ENCODE peak calls at places on chromosomes 1 and 21, in six cellular contexts. K is A549, T is GM12878, N is upper lobe of left lung, B is HepG2, Q is K562. V is an unnamed sample.

GRCh38 chr1:206851611-206852010 is 13.8 kb upstream of the IL20 start:
- ATAC-seq in N (no peak), T (no peak), K (no peak), Q (no peak), B (no peak), V (no peak)

GRCh38 chr1:40432644-40433385 is 17.5 kb upstream of the ZFP69B start:
- ATAC-seq in N (no peak), Q (no peak), B (no peak), T (no peak), K (no peak), V (no peak)

GRCh38 chr1:23122796-23123195 is 45.9 kb downstream of the LUZP1 start:
- ATAC-seq in Q (no peak), T (no peak), B (no peak), N (no peak), K (no peak), V (no peak)

GRCh38 chr1:37588939-37589338 is 6.8 kb downstream of the GNL2 start:
- ATAC-seq in K (no peak), B (no peak), N (no peak), Q (no peak), T (no peak), V (no peak)

GRCh38 chr1:163250382-163250974 is 47.8 kb upstream of the RGS5 start:
- ATAC-seq in B (no peak), K (no peak), N (no peak), T (no peak), Q (no peak), V (no peak)

GRCh38 chr21:43921602-43921978 is 56.6 kb downstream of the AGPAT3 start:
- ATAC-seq in B (peak), T (peak), Q (no peak), K (no peak), N (no peak), V (no peak)

GRCh38 chr1:224804220-224804619 is 125.3 kb upstream of the DNAH14 start:
- ATAC-seq in K (no peak), N (no peak), T (no peak), B (no peak), Q (no peak), V (no peak)

GRCh38 chr1:155123801-155124200 is 3.9 kb upstream of the EFNA1 start:
- ATAC-seq in T (no peak), B (no peak), N (no peak), Q (no peak), K (no peak), V (no peak)

GRCh38 chr1:21012937-21013336 is 163.8 kb downstream of the EIF4G3 start:
- ATAC-seq in N (no peak), B (no peak), K (no peak), Q (no peak), T (no peak), V (no peak)

GRCh38 chr1:1879942-1880341 is 10.9 kb downstream of the GNB1 start:
- ATAC-seq in Q (no peak), N (no peak), B (no peak), T (no peak), K (no peak), V (no peak)

GRCh38 chr1:239179001-239179400 is 207.4 kb upstream of the CHRM3 start:
- ATAC-seq in K (no peak), T (no peak), Q (no peak), N (no peak), B (no peak), V (no peak)

GRCh38 chr1:212077028-212077427 is 41.5 kb downstream of the DTL start:
- ATAC-seq in K (no peak), N (no peak), B (no peak), T (no peak), Q (no peak), V (no peak)

GRCh38 chr1:54995835-54996234 is 2.9 kb upstream of the BSND start:
- ATAC-seq in N (no peak), B (no peak), Q (no peak), T (no peak), K (no peak), V (no peak)

GRCh38 chr1:45047032-45047431 is 35.0 kb downstream of the UROD start:
- ATAC-seq in T (no peak), K (no peak), N (no peak), Q (no peak), B (no peak), V (no peak)

GRCh38 chr1:197198333-197198732 is 51.9 kb upstream of the ASPM start:
- ATAC-seq in N (no peak), B (no peak), T (no peak), K (no peak), Q (no peak), V (no peak)

GRCh38 chr1:59055908-59056719 is 240.8 kb upstream of the FGGY start:
- ATAC-seq in K (no peak), N (no peak), Q (peak), B (no peak), T (no peak), V (peak)

GRCh38 chr1:36475341-36475740 is 7.4 kb downstream of the CSF3R start:
- ATAC-seq in T (no peak), K (no peak), N (no peak), B (no peak), Q (no peak), V (no peak)

GRCh38 chr1:27122652-27123051 is 32.3 kb downstream of the SLC9A1 start:
- ATAC-seq in Q (peak), K (peak), B (peak), N (peak), T (no peak), V (peak)

GRCh38 chr1:217115404-217116380 is 392.5 kb upstream of the ESRRG start:
- ATAC-seq in B (no peak), T (no peak), Q (no peak), K (no peak), N (no peak), V (no peak)

GRCh38 chr21:21324297-21324696 is 326.1 kb downstream of the NCAM2 start:
- ATAC-seq in K (no peak), B (no peak), Q (peak), N (no peak), T (no peak), V (no peak)

GRCh38 chr1:58549231-58549958 is 2.9 kb upstream of the OMA1 start:
- ATAC-seq in Q (no peak), B (no peak), T (no peak), N (no peak), K (no peak), V (no peak)

GRCh38 chr1:31624354-31625179 is 7.1 kb downstream of the HCRTR1 start:
- ATAC-seq in T (peak), K (no peak), Q (no peak), N (no peak), B (no peak), V (no peak)

DNA sequence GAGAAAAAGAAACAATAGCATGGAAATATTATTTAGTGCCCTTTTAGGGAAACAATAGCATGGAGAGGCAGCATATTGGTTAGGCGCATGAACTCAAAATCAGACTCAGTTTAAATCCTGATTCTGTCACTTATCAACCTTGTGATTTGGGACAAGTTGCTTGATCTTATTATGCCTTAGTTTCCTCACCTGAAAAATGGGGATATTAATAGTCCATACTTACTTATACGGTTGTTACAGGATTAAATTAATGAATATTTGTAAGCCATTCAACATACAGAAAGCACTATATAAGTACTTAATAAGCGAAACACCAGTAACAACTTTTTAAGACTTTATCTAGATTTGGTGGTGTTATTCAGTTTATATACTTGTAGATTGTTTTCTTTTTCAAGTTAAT is 1.2 kb downstream of the TSEN15 start:
- ATAC-seq in K (no peak), T (no peak), B (no peak), Q (no peak), N (no peak), V (no peak)
- H3K27ac ChIP-seq in K (peak), T (no peak), B (no peak), Q (peak), N (peak), V (no peak)

GRCh38 chr1:109876617-109877319 is 33.9 kb upstream of the CSF1 start:
- ATAC-seq in T (no peak), K (peak), B (peak), Q (no peak), N (peak), V (peak)

GRCh38 chr1:109877776-109878175 is 32.9 kb upstream of the CSF1 start:
- ATAC-seq in K (no peak), Q (no peak), N (no peak), B (no peak), T (no peak), V (no peak)

GRCh38 chr1:109878531-109878930 is 32.1 kb upstream of the CSF1 start:
- ATAC-seq in B (no peak), K (no peak), T (no peak), N (no peak), Q (no peak), V (no peak)

GRCh38 chr1:109875874-109876273 is 34.8 kb upstream of the CSF1 start:
- ATAC-seq in B (no peak), N (no peak), Q (no peak), T (no peak), K (no peak), V (no peak)

GRCh38 chr1:109877320-109877771 is 33.3 kb upstream of the CSF1 start:
- ATAC-seq in B (peak), Q (peak), K (peak), N (peak), T (peak), V (peak)
- TF ChIP-seq EP300 in B (peak), Q (no peak), K (peak), N (no peak), T (no peak), V (no peak)

DNA sequence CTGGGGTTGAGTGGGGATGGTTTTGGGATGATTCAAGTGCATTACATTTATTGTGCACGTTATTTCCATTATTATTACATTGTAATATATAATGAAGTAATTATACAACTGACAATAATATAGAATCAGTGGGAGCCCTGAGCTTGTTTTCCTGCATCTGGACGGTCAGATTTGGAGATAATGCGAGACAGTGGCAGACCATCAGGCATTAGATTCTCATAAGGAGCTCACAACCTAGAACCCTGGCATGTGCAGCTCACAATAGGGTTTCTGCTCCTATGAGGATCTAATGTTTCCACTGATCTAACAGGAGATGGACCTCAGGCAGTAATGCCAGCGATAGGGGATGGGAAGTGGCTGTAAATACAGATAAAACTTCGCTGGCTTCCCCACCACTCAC is 77.9 kb upstream of the LRRC53 start:
- ATAC-seq in K (no peak), N (no peak), B (no peak), T (no peak), Q (no peak), V (no peak)
- H3K4me3 ChIP-seq in K (no peak), N (no peak), B (no peak), T (no peak), Q (no peak), V (no peak)

GRCh38 chr1:204499511-204500468 is 5.2 kb upstream of the PIK3C2B start:
- ATAC-seq in B (no peak), K (no peak), T (no peak), N (no peak), Q (no peak), V (no peak)

GRCh38 chr1:204506091-204506968 is 9.9 kb upstream of the MDM4 start:
- ATAC-seq in N (peak), Q (peak), K (peak), T (peak), B (peak), V (peak)

GRCh38 chr1:204505674-204506073 is 10.5 kb upstream of the MDM4 start:
- ATAC-seq in Q (no peak), K (no peak), T (no peak), N (no peak), B (no peak), V (no peak)

GRCh38 chr1:204503913-204504519 is 9.4 kb upstream of the PIK3C2B start:
- ATAC-seq in B (peak), T (no peak), N (no peak), K (no peak), Q (no peak), V (no peak)

DNA sequence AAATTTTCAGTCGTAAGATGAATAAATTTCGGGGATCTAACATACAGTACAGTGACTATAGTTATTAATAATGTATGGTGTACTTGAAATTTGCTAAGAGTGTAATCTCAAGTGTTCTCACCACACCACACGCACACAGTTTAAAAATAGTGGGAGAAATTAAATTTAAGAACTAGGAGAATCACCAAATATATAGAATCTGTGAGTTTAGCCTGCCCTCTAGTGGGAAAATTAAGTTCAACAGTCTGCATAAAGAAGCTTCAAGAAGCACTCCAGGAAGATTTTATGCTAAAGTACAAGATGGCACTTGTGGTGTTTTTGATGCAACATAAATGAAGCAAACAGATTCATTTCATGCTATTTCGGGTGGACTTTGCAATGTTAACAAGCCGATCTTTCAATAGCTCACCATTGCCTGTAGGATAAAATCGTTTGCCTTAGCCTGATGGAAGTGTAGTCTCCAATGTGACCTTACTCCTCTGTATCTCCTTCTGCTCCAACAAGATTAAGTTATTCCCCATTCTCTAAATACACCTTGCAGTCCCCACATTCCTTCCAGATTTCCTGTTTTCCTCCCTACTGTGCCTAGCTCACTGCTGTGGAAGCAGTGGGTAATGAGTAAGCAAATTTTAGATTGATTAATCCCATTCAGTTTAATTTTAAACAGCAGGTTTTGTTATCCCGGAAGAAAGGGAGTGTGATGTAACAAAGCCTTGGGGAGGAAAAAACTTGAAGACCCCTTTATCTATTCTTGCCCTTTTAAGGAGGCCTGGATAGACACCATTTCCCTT is 8.7 kb upstream of the PIK3C2B start:
- ATAC-seq in Q (peak), B (no peak), K (no peak), T (peak), N (no peak), V (no peak)
- H3K27ac ChIP-seq in Q (no peak), B (no peak), K (peak), T (no peak), N (no peak), V (no peak)

DNA sequence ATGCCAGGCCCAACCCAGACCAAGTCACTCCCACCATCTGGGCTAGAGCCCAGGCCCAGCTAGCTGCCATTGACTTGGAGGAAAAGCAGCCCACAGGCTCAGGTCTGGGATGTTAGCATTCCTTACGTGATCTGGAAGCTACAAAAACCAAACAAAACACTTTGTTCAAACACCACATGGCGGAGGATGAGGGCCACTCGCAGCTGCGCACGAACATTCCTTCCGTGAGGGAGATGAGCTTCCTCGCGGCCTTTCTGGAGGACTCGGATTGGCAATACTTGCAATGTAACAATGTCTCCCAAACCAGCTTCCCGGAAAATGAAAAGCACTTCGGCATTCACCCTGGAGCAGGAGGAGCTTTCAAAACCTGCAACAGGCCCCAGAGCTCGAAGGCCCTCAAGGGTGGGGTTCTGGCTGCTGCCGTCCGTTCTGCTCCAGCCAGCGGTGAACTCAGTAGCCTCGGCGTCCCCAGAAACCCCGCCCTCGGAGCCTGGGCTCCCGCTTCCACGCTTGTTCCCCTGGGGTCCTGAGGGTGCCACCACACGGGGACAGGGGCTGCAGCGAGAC is 40.5 kb downstream of the COL6A1 start:
- ATAC-seq in N (peak), B (no peak), Q (peak), T (no peak), K (no peak), V (peak)
- TF ChIP-seq EP300 in N (no peak), B (no peak), Q (no peak), T (no peak), K (no peak), V (no peak)

GRCh38 chr1:110674337-110675059 is at the start of gene KCNA3:
- ATAC-seq in Q (no peak), N (peak), K (peak), B (no peak), T (peak), V (peak)
- H3K4me3 ChIP-seq in Q (no peak), N (peak), K (peak), B (peak), T (peak), V (peak)

GRCh38 chr1:202248861-202249260 is 55.3 kb downstream of the LGR6 start:
- ATAC-seq in B (no peak), T (no peak), N (no peak), Q (no peak), K (no peak), V (no peak)
- H3K27ac ChIP-seq in B (no peak), T (no peak), N (no peak), Q (no peak), K (no peak), V (no peak)

DNA sequence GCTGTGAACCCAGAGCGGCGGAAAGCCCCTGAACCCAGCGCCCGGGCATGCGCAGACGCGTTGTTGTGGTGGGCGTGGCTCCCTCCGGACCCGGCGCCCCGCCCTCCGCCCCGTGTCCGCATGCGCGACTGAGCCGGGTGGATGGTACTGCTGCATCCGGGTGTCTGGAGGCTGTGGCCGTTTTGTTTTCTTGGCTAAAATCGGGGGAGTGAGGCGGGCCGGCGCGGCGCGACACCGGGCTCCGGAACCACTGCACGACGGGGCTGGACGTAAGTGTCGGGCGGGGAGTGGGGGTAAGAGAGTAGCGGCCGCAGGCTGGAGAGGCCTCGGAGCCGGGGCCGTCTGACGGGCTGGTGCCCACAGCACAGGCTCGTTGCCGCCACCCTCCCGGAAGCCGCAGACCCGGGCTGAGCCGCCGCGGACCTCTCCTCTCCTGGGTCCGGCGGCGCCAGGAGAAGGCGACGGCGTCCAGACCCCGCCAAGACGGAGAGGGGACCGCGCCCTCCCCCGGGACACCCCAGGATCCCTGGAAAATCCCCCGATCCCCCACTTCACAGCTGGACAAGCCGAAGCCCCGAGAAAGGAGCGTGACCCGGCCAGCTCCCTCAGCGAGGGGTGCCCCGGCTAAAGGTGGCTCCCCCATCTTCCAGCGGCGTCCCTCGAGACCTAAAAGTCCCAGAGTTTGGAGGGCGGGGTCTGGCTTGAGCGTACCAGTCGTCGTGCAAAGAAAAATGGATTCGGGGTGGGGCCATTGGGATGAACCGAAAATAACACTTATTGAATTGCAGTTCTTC is at the start of gene TMEM50A:
- ATAC-seq in T (peak), K (peak), N (peak), B (peak), Q (peak), V (peak)
- TF ChIP-seq EP300 in T (no peak), K (no peak), N (no peak), B (no peak), Q (no peak), V (no peak)

DNA sequence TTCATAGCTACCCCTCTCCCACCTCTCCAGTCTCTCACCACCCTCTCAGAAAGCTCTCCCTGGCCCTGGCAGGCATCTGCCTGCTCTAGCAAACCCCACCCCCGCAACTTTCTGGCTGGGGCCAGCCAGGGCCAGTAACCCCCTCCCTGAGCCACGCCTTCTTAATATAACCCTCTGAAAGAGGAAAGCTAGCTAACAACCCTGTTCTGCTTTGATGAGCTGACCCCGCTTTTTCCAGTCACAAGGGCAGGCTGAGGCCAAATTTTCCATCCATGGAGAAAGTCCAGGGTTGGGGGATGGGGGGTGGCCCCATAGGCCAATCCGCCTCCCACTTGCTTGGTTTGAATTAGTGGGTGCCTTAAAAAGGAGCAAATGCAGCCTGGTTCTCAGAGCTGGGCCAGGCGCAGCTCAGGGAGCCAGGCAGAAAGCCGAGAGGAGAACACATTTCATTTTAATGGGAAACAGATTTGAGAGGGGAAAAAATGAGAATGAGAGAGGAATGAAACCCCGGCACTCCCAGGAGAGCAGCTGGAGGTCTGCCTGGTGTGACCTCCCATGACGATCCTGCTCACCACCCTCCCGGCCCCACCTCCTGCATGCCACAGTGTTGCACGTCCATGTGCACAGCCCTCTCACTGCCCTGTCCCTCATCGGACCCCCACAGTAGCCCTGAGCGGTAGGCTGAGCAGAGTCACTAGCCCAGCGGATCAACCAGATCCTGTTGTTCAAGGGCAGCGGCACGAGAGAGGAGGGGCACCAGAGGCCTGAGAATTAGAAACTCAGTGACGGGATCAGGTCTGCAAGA is 62.3 kb downstream of the OPTC start:
- ATAC-seq in N (peak), B (no peak), K (no peak), T (no peak), Q (no peak), V (peak)
- H3K4me3 ChIP-seq in N (no peak), B (no peak), K (no peak), T (no peak), Q (no peak), V (peak)